ENCODE peak calls at places on chromosomes 13 and 19, in ten cellular contexts. One of them, this sample, is unnamed. For H3K4me1, the result is how much of the 10 kb centered on the place peaks cover.

GRCh38 chr13:102145750-102146149 is 256.1 kb downstream of the FGF14 start:
- DNase-seq in Peyer's patch: no peak
- DNase-seq in heart left ventricle: no peak
- DNase-seq in esophagus squamous epithelium: no peak
- DNase-seq in spleen: no peak
- DNase-seq in uterus: no peak
- DNase-seq in tibial nerve: no peak
- DNase-seq in adrenal gland: no peak
- DNase-seq in breast epithelium: no peak
- DNase-seq in ovary: no peak
- DNase-seq in this sample: no peak

GRCh38 chr13:79679334-79679733 is 198.4 kb downstream of the NDFIP2 start:
- DNase-seq in esophagus squamous epithelium: no peak
- DNase-seq in ovary: peak
- DNase-seq in tibial nerve: peak
- DNase-seq in Peyer's patch: peak
- DNase-seq in heart left ventricle: peak
- DNase-seq in adrenal gland: peak
- DNase-seq in uterus: peak
- DNase-seq in breast epithelium: peak
- DNase-seq in spleen: no peak
- DNase-seq in this sample: peak

GRCh38 chr13:113756441-113757097 is 2.5 kb upstream of the TMEM255B start:
- DNase-seq in esophagus squamous epithelium: no peak
- DNase-seq in ovary: no peak
- DNase-seq in spleen: peak
- DNase-seq in adrenal gland: no peak
- DNase-seq in heart left ventricle: peak
- DNase-seq in tibial nerve: no peak
- DNase-seq in uterus: no peak
- DNase-seq in Peyer's patch: no peak
- DNase-seq in breast epithelium: no peak
- DNase-seq in this sample: no peak

GRCh38 chr13:90201676-90202425 is 1145.6 kb upstream of the MIR17HG start:
- DNase-seq in heart left ventricle: peak
- DNase-seq in spleen: no peak
- DNase-seq in tibial nerve: no peak
- DNase-seq in breast epithelium: no peak
- DNase-seq in uterus: no peak
- DNase-seq in adrenal gland: no peak
- DNase-seq in ovary: no peak
- DNase-seq in Peyer's patch: no peak
- DNase-seq in esophagus squamous epithelium: no peak
- DNase-seq in this sample: peak

GRCh38 chr19:41318696-41319499 is 8.9 kb downstream of the CCDC97 start:
- DNase-seq in spleen: no peak
- DNase-seq in Peyer's patch: no peak
- DNase-seq in uterus: no peak
- DNase-seq in breast epithelium: no peak
- DNase-seq in ovary: no peak
- DNase-seq in heart left ventricle: no peak
- DNase-seq in adrenal gland: no peak
- DNase-seq in esophagus squamous epithelium: no peak
- DNase-seq in tibial nerve: no peak
- DNase-seq in this sample: no peak

GRCh38 chr19:771332-771785 is 20.4 kb downstream of the MISP start:
- DNase-seq in esophagus squamous epithelium: no peak
- DNase-seq in tibial nerve: no peak
- DNase-seq in spleen: no peak
- DNase-seq in Peyer's patch: no peak
- DNase-seq in uterus: no peak
- DNase-seq in adrenal gland: no peak
- DNase-seq in breast epithelium: no peak
- DNase-seq in ovary: no peak
- DNase-seq in heart left ventricle: no peak
- DNase-seq in this sample: no peak

GRCh38 chr13:23372264-23372905 is 61.1 kb downstream of the SACS start:
- DNase-seq in breast epithelium: no peak
- DNase-seq in uterus: no peak
- DNase-seq in adrenal gland: no peak
- DNase-seq in spleen: no peak
- DNase-seq in Peyer's patch: no peak
- DNase-seq in heart left ventricle: no peak
- DNase-seq in esophagus squamous epithelium: no peak
- DNase-seq in tibial nerve: no peak
- DNase-seq in ovary: no peak
- DNase-seq in this sample: no peak

GRCh38 chr19:32924200-32924599 is 47.6 kb downstream of the CEP89 start:
- DNase-seq in spleen: no peak
- DNase-seq in uterus: no peak
- DNase-seq in tibial nerve: no peak
- DNase-seq in esophagus squamous epithelium: no peak
- DNase-seq in adrenal gland: peak
- DNase-seq in heart left ventricle: no peak
- DNase-seq in ovary: no peak
- DNase-seq in breast epithelium: no peak
- DNase-seq in Peyer's patch: peak
- DNase-seq in this sample: peak

GRCh38 chr13:45276887-45277286 is 64.1 kb downstream of the TPT1 start:
- DNase-seq in spleen: no peak
- DNase-seq in esophagus squamous epithelium: no peak
- DNase-seq in ovary: no peak
- DNase-seq in breast epithelium: no peak
- DNase-seq in uterus: no peak
- DNase-seq in adrenal gland: no peak
- DNase-seq in heart left ventricle: no peak
- DNase-seq in Peyer's patch: no peak
- DNase-seq in tibial nerve: no peak
- DNase-seq in this sample: no peak

GRCh38 chr13:109301276-109301675 is 485.1 kb downstream of the IRS2 start:
- DNase-seq in breast epithelium: no peak
- DNase-seq in heart left ventricle: no peak
- DNase-seq in uterus: no peak
- DNase-seq in spleen: no peak
- DNase-seq in tibial nerve: no peak
- DNase-seq in esophagus squamous epithelium: no peak
- DNase-seq in ovary: no peak
- DNase-seq in Peyer's patch: no peak
- DNase-seq in adrenal gland: no peak
- DNase-seq in this sample: no peak

GRCh38 chr13:22114630-22115311 is 443.9 kb downstream of the FGF9 start:
- DNase-seq in breast epithelium: no peak
- DNase-seq in adrenal gland: peak
- DNase-seq in tibial nerve: peak
- DNase-seq in spleen: no peak
- DNase-seq in Peyer's patch: no peak
- DNase-seq in uterus: no peak
- DNase-seq in ovary: no peak
- DNase-seq in heart left ventricle: no peak
- DNase-seq in esophagus squamous epithelium: no peak
- DNase-seq in this sample: peak

GRCh38 chr13:79171131-79172061 is 234.7 kb downstream of the RBM26 start:
- DNase-seq in tibial nerve: no peak
- DNase-seq in adrenal gland: no peak
- DNase-seq in esophagus squamous epithelium: no peak
- DNase-seq in spleen: no peak
- DNase-seq in breast epithelium: no peak
- DNase-seq in uterus: no peak
- DNase-seq in ovary: no peak
- DNase-seq in Peyer's patch: no peak
- DNase-seq in heart left ventricle: no peak
- DNase-seq in this sample: no peak

GRCh38 chr13:20713014-20713376 is 9.5 kb downstream of the IL17D start:
- DNase-seq in tibial nerve: no peak
- DNase-seq in Peyer's patch: no peak
- DNase-seq in heart left ventricle: no peak
- DNase-seq in breast epithelium: no peak
- DNase-seq in ovary: no peak
- DNase-seq in adrenal gland: no peak
- DNase-seq in uterus: no peak
- DNase-seq in spleen: no peak
- DNase-seq in esophagus squamous epithelium: no peak
- DNase-seq in this sample: no peak

GRCh38 chr13:43936630-43937029 is 56.9 kb downstream of the LACC1 start:
- DNase-seq in spleen: no peak
- DNase-seq in esophagus squamous epithelium: no peak
- DNase-seq in uterus: no peak
- DNase-seq in adrenal gland: no peak
- DNase-seq in Peyer's patch: no peak
- DNase-seq in breast epithelium: no peak
- DNase-seq in tibial nerve: no peak
- DNase-seq in ovary: no peak
- DNase-seq in heart left ventricle: no peak
- DNase-seq in this sample: no peak

GRCh38 chr19:38111898-38112297 is 112.1 kb downstream of the DPF1 start:
- DNase-seq in uterus: no peak
- DNase-seq in ovary: no peak
- DNase-seq in heart left ventricle: no peak
- DNase-seq in Peyer's patch: no peak
- DNase-seq in tibial nerve: no peak
- DNase-seq in adrenal gland: no peak
- DNase-seq in spleen: no peak
- DNase-seq in esophagus squamous epithelium: no peak
- DNase-seq in breast epithelium: no peak
- DNase-seq in this sample: no peak
- TF ChIP-seq POLR2A in uterus: no peak
- TF ChIP-seq POLR2A in ovary: no peak
- TF ChIP-seq POLR2A in heart left ventricle: no peak
- TF ChIP-seq POLR2A in Peyer's patch: no peak
- TF ChIP-seq POLR2A in tibial nerve: no peak
- TF ChIP-seq POLR2A in adrenal gland: no peak
- TF ChIP-seq POLR2A in spleen: no peak
- TF ChIP-seq POLR2A in esophagus squamous epithelium: no peak
- TF ChIP-seq POLR2A in breast epithelium: no peak
- TF ChIP-seq POLR2A in this sample: no peak

DNA sequence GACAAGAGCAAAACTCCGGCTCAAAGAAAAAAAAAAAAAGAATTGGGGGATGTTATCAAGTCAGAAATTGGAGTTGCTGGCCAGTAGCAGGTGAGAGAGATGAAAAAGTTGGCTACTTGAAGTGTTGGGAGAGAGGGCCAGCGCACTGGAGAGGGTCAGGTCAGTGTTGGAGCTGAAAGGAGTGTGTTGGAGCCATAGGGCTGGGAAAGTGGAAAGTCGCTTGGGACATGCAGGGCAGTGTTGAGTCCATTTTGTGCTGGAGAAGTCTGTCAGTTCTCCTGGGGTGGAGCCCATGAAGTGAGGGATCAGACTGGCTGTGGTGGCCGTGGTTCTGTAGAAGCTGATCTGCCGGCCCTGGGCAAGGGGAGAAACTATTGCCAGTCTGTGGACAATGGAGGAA is 1.7 kb downstream of the PPP1R37 start:
- DNase-seq in ovary: no peak
- DNase-seq in Peyer's patch: no peak
- DNase-seq in uterus: no peak
- DNase-seq in spleen: no peak
- DNase-seq in adrenal gland: no peak
- DNase-seq in breast epithelium: no peak
- DNase-seq in tibial nerve: no peak
- DNase-seq in esophagus squamous epithelium: no peak
- DNase-seq in heart left ventricle: no peak
- DNase-seq in this sample: no peak
- H3K4me1 ChIP-seq in ovary: under half
- H3K4me1 ChIP-seq in Peyer's patch: under half
- H3K4me1 ChIP-seq in uterus: under half
- H3K4me1 ChIP-seq in spleen: half or more
- H3K4me1 ChIP-seq in adrenal gland: under half
- H3K4me1 ChIP-seq in breast epithelium: under half
- H3K4me1 ChIP-seq in tibial nerve: under half
- H3K4me1 ChIP-seq in esophagus squamous epithelium: half or more
- H3K4me1 ChIP-seq in heart left ventricle: half or more
- H3K4me1 ChIP-seq in this sample: half or more

GRCh38 chr13:48493851-48494250 is 39.0 kb downstream of the RCBTB2 start:
- DNase-seq in adrenal gland: no peak
- DNase-seq in tibial nerve: no peak
- DNase-seq in breast epithelium: no peak
- DNase-seq in Peyer's patch: no peak
- DNase-seq in ovary: no peak
- DNase-seq in uterus: no peak
- DNase-seq in heart left ventricle: no peak
- DNase-seq in esophagus squamous epithelium: no peak
- DNase-seq in spleen: no peak
- DNase-seq in this sample: no peak

GRCh38 chr13:48493076-48493765 is 39.7 kb downstream of the RCBTB2 start:
- DNase-seq in ovary: no peak
- DNase-seq in uterus: no peak
- DNase-seq in Peyer's patch: no peak
- DNase-seq in spleen: no peak
- DNase-seq in heart left ventricle: no peak
- DNase-seq in adrenal gland: no peak
- DNase-seq in breast epithelium: no peak
- DNase-seq in esophagus squamous epithelium: no peak
- DNase-seq in tibial nerve: no peak
- DNase-seq in this sample: no peak

GRCh38 chr13:48496271-48496670 is 36.6 kb downstream of the RCBTB2 start:
- DNase-seq in spleen: no peak
- DNase-seq in uterus: no peak
- DNase-seq in ovary: no peak
- DNase-seq in esophagus squamous epithelium: no peak
- DNase-seq in Peyer's patch: no peak
- DNase-seq in heart left ventricle: no peak
- DNase-seq in tibial nerve: no peak
- DNase-seq in adrenal gland: no peak
- DNase-seq in breast epithelium: no peak
- DNase-seq in this sample: no peak

GRCh38 chr13:48496796-48497195 is 36.1 kb downstream of the RCBTB2 start:
- DNase-seq in adrenal gland: no peak
- DNase-seq in Peyer's patch: no peak
- DNase-seq in uterus: no peak
- DNase-seq in ovary: no peak
- DNase-seq in spleen: no peak
- DNase-seq in tibial nerve: no peak
- DNase-seq in breast epithelium: no peak
- DNase-seq in heart left ventricle: no peak
- DNase-seq in esophagus squamous epithelium: no peak
- DNase-seq in this sample: no peak

GRCh38 chr13:48494874-48495273 is 38.0 kb downstream of the RCBTB2 start:
- DNase-seq in breast epithelium: no peak
- DNase-seq in tibial nerve: no peak
- DNase-seq in ovary: no peak
- DNase-seq in uterus: no peak
- DNase-seq in spleen: no peak
- DNase-seq in heart left ventricle: no peak
- DNase-seq in esophagus squamous epithelium: no peak
- DNase-seq in adrenal gland: no peak
- DNase-seq in Peyer's patch: no peak
- DNase-seq in this sample: no peak
- TF ChIP-seq POLR2A in breast epithelium: no peak
- TF ChIP-seq POLR2A in tibial nerve: no peak
- TF ChIP-seq POLR2A in ovary: no peak
- TF ChIP-seq POLR2A in uterus: no peak
- TF ChIP-seq POLR2A in spleen: no peak
- TF ChIP-seq POLR2A in heart left ventricle: no peak
- TF ChIP-seq POLR2A in esophagus squamous epithelium: no peak
- TF ChIP-seq POLR2A in adrenal gland: no peak
- TF ChIP-seq POLR2A in Peyer's patch: no peak
- TF ChIP-seq POLR2A in this sample: no peak

DNA sequence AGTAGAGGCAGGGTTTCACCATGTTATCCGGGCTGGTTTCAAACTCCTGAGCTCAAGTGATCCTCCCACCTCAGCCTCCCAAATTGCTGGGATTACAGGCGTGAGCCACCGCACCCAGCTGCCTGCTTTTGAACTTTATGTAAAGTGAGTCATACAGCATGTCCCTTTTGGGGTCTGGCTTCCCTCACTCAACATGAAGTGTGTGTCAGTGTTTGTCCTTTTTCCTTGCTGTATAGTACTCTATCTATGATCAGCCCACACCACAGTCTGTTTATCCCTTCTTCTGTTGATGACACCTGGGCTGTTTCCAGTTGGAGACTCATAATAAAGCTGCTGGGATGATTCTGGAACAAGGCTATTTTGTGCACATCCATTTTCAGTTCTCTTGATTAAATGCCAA is 2.1 kb downstream of the SPIB start:
- DNase-seq in tibial nerve: no peak
- DNase-seq in esophagus squamous epithelium: no peak
- DNase-seq in adrenal gland: no peak
- DNase-seq in breast epithelium: no peak
- DNase-seq in Peyer's patch: no peak
- DNase-seq in uterus: no peak
- DNase-seq in spleen: no peak
- DNase-seq in ovary: no peak
- DNase-seq in heart left ventricle: no peak
- DNase-seq in this sample: no peak
- H3K4me1 ChIP-seq in tibial nerve: under half
- H3K4me1 ChIP-seq in esophagus squamous epithelium: under half
- H3K4me1 ChIP-seq in adrenal gland: under half
- H3K4me1 ChIP-seq in breast epithelium: under half
- H3K4me1 ChIP-seq in Peyer's patch: under half
- H3K4me1 ChIP-seq in uterus: under half
- H3K4me1 ChIP-seq in spleen: under half
- H3K4me1 ChIP-seq in ovary: under half
- H3K4me1 ChIP-seq in heart left ventricle: under half
- H3K4me1 ChIP-seq in this sample: under half

This sample was measured in body of pancreas.